ENCODE peak calls at places on chromosome 10, in six cellular contexts. R, H, Y, Z, U and I are unnamed samples.

GRCh38 chr10:77131214-77131613 is 506.4 kb downstream of the KCNMA1 start:
- DNase-seq in R (no peak), H (no peak), Y (no peak), Z (no peak), U (no peak), I (no peak)

GRCh38 chr10:7192831-7193348 is 217.9 kb downstream of the SFMBT2 start:
- DNase-seq in R (no peak), H (no peak), Y (no peak), Z (no peak), U (no peak), I (no peak)

GRCh38 chr10:31146496-31147219 is 115.0 kb upstream of the ZNF438 start:
- DNase-seq in R (peak), H (no peak), Y (peak), Z (no peak), U (peak), I (no peak)

GRCh38 chr10:21495686-21496284 is 29.7 kb downstream of the SKIDA1 start:
- DNase-seq in R (peak), H (peak), Y (peak), Z (peak), U (peak), I (peak)

GRCh38 chr10:14601872-14602725 is 172.6 kb downstream of the FAM107B start:
- DNase-seq in R (no peak), H (peak), Y (peak), Z (no peak), U (peak), I (no peak)

GRCh38 chr10:52678611-52679010 is 94.0 kb downstream of the MBL2 start:
- DNase-seq in R (no peak), H (peak), Y (no peak), Z (no peak), U (no peak), I (no peak)

GRCh38 chr10:103416436-103417147 is 20.2 kb downstream of the PDCD11 start:
- DNase-seq in R (peak), H (peak), Y (peak), Z (peak), U (peak), I (peak)

GRCh38 chr10:7296648-7297047 is 114.2 kb downstream of the SFMBT2 start:
- DNase-seq in R (no peak), H (no peak), Y (no peak), Z (no peak), U (no peak), I (no peak)

GRCh38 chr10:23368816-23369640 is 24.4 kb upstream of the C10orf67 start:
- DNase-seq in R (no peak), H (no peak), Y (no peak), Z (no peak), U (no peak), I (no peak)

GRCh38 chr10:59234814-59235429 is 58.5 kb downstream of the PHYHIPL start:
- DNase-seq in R (no peak), H (peak), Y (peak), Z (peak), U (peak), I (peak)

GRCh38 chr10:96740579-96741281 is 20.4 kb upstream of the PIK3AP1 start:
- DNase-seq in R (peak), H (no peak), Y (no peak), Z (no peak), U (no peak), I (no peak)

GRCh38 chr10:101031128-101031795 is at the start of the genes PDZD7 and SFXN3:
- DNase-seq in R (peak), H (peak), Y (peak), Z (peak), U (peak), I (peak)

GRCh38 chr10:80462986-80463741 is 9.1 kb downstream of the TSPAN14 start:
- DNase-seq in R (no peak), H (peak), Y (no peak), Z (no peak), U (no peak), I (peak)

GRCh38 chr10:94677691-94678090 is 5.8 kb upstream of the CYP2C18 start:
- DNase-seq in R (no peak), H (no peak), Y (no peak), Z (peak), U (peak), I (no peak)

GRCh38 chr10:43061764-43062163 is 15.1 kb upstream of the RET start:
- DNase-seq in R (no peak), H (no peak), Y (no peak), Z (no peak), U (no peak), I (no peak)

GRCh38 chr10:98380493-98381339 is 34.3 kb downstream of the PYROXD2 start:
- DNase-seq in R (no peak), H (no peak), Y (no peak), Z (no peak), U (no peak), I (no peak)

GRCh38 chr10:51269816-51270215 is 195.5 kb downstream of the PRKG1 start:
- DNase-seq in R (no peak), H (no peak), Y (no peak), Z (no peak), U (no peak), I (no peak)

GRCh38 chr10:68367121-68367520 is 34.4 kb upstream of the PBLD start:
- DNase-seq in R (no peak), H (no peak), Y (peak), Z (no peak), U (no peak), I (no peak)

GRCh38 chr10:86594535-86594934 is 59.8 kb upstream of the OPN4 start:
- DNase-seq in R (no peak), H (no peak), Y (peak), Z (no peak), U (peak), I (no peak)

GRCh38 chr10:127299956-127300689 is 103.7 kb upstream of the INSYN2A start:
- DNase-seq in R (no peak), H (no peak), Y (no peak), Z (no peak), U (no peak), I (no peak)

GRCh38 chr10:110273474-110273873 is 31.2 kb downstream of the SMNDC1 start:
- DNase-seq in R (peak), H (no peak), Y (peak), Z (no peak), U (no peak), I (no peak)

GRCh38 chr10:3926675-3927525 is 141.9 kb upstream of the KLF6 start:
- DNase-seq in R (no peak), H (no peak), Y (peak), Z (no peak), U (no peak), I (no peak)

GRCh38 chr10:78627254-78627795 is 441.4 kb upstream of the ZMIZ1 start:
- DNase-seq in R (no peak), H (no peak), Y (no peak), Z (no peak), U (no peak), I (no peak)

GRCh38 chr10:109018892-109019507 is 904.3 kb downstream of the XPNPEP1 start:
- DNase-seq in R (no peak), H (no peak), Y (peak), Z (no peak), U (no peak), I (no peak)

DNA sequence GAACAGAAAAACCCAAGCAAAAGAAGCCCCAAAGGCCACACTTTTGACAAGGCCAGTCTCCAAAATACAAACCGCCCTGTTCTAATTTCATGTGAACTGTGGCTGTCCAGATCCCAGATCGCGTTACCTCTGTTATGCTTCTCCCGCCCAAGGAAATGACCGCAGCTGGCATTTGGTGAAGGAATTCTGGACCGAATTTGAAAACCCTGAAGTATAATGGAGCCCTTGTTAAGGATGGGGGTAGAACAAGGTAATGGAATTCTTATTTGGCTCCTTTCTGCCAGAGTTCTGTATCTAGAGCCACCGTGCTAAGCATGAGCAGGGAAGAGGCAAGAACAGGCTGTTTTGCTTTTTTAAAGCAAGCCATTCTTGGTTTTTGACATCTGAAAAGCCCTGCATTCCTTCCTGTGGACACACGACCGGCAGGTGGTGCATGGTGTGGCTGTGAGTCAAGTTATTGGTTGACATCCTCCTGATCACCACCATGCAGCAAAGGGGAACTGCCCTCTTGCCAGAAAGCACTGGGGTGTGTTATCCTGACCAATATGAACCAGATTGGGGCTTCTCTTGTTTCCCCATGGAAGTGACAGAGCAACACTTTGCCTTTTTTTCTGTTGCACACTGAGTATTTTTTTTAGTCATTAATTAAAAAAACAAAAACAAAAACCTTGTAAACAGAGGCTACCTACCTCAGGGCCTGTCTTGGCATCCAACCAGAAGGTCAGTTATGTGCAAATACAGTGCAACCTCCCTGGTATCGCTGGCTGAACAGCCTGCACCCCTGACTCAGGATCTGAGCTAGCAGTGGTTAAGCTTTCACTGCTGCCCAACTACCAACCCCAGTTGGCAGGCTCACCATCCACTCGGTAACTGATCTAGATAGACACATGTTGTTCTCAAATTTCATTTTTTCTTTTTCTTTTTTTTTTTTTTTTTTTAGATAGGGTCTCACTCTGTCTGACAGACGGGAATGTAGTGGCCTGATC is 14.2 kb downstream of the UCMA start:
- DNase-seq in R (no peak), H (peak), Y (no peak), Z (peak), U (peak), I (no peak)
- TF ChIP-seq CTCF in R (no peak), H (peak), Y (no peak), Z (peak), U (peak), I (no peak)

GRCh38 chr10:119006451-119007210 is 22.9 kb upstream of the NANOS1 start:
- DNase-seq in R (no peak), H (peak), Y (peak), Z (no peak), U (no peak), I (no peak)
- TF ChIP-seq CTCF in R (no peak), H (no peak), Y (peak), Z (no peak), U (no peak), I (no peak)

DNA sequence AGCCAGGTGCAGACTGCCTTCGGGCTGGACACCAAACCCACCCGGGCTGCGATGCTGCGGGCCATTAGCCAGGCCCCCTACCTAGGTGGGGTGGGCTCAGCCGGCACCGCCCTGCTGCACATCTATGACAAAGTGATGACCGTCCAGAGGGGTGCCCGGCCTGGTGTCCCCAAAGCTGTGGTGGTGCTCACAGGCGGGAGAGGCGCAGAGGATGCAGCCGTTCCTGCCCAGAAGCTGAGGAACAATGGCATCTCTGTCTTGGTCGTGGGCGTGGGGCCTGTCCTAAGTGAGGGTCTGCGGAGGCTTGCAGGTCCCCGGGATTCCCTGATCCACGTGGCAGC is 50.0 kb downstream of the VWA2 start:
- DNase-seq in R (no peak), H (no peak), Y (no peak), Z (no peak), U (no peak), I (no peak)
- TF ChIP-seq CTCF in R (no peak), H (no peak), Y (no peak), Z (no peak), U (no peak), I (no peak)

DNA sequence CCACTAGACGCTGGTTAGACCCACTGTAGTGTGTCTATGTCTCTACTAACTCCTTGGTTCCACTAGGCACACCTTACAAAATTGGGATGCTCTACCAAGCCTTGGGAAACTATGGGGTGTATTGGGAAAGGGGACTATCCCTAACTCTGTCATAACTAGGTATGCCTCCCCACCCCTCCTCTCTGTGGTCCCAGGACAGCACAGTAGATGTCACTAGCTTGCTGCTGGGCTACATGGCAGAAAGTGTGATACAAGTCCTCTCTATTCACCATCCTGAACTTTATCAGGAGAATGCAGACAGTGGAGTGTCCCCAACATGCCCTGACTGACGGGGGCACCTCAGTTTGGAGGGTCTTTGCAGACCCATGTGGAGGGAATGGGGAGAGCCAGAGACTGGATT is 30.3 kb upstream of the TMEM273 start:
- DNase-seq in R (no peak), H (no peak), Y (no peak), Z (no peak), U (no peak), I (no peak)
- TF ChIP-seq CTCF in R (peak), H (no peak), Y (no peak), Z (no peak), U (no peak), I (no peak)